ENCODE peak calls at places on chromosomes 5 and 9, in ten cellular contexts. S is lower lobe of right lung, B is esophagus squamous epithelium, R is sigmoid colon, J is mesendoderm, I is pancreas, F is IMR-90, Z is breast epithelium, Y is hepatocyte, X is transverse colon. G is an unnamed sample. For H3K4me1, the result is how much of the 10 kb centered on the place peaks cover.

GRCh38 chr5:179914032-179914755 is 6.5 kb upstream of the TBC1D9B start:
- DNase-seq in Y (no peak), F (peak), B (no peak), S (no peak), I (no peak), Z (peak), J (peak), X (peak), R (no peak), G (no peak)

GRCh38 chr5:129204525-129204924 is 110.0 kb downstream of the ISOC1 start:
- DNase-seq in F (no peak), Z (no peak), X (no peak), B (no peak), J (peak), I (no peak), S (no peak), Y (no peak), R (no peak), G (no peak)

GRCh38 chr9:137382728-137383452 is 40.1 kb downstream of the EXD3 start:
- DNase-seq in S (no peak), R (peak), J (peak), I (no peak), B (no peak), Z (no peak), X (no peak), F (no peak), Y (no peak), G (no peak)

GRCh38 chr5:135493406-135494180 is 41.4 kb upstream of the TIFAB start:
- DNase-seq in J (no peak), I (no peak), Z (peak), R (no peak), S (no peak), B (no peak), Y (no peak), X (no peak), F (peak), G (no peak)

GRCh38 chr9:33695299-33695698 is 100.1 kb upstream of the PRSS3 start:
- DNase-seq in J (no peak), F (no peak), R (no peak), S (no peak), Z (no peak), X (no peak), B (no peak), Y (no peak), I (no peak), G (no peak)

GRCh38 chr5:149596712-149597111 is 15.4 kb downstream of the ARHGEF37 start:
- DNase-seq in R (no peak), I (no peak), F (no peak), Y (no peak), B (no peak), Z (no peak), S (no peak), J (peak), X (no peak), G (peak)

GRCh38 chr5:73363911-73364730 is 84.5 kb downstream of the FOXD1 start:
- DNase-seq in I (no peak), F (peak), B (no peak), Y (peak), J (peak), S (no peak), Z (no peak), X (no peak), R (no peak), G (no peak)

GRCh38 chr5:15027764-15028163 is 156.2 kb upstream of the ANKH start:
- DNase-seq in R (no peak), X (no peak), J (no peak), I (no peak), Y (no peak), F (no peak), Z (no peak), B (no peak), S (no peak), G (no peak)

GRCh38 chr5:72841756-72842535 is 25.5 kb downstream of the TNPO1 start:
- DNase-seq in X (no peak), Y (no peak), R (no peak), Z (no peak), S (no peak), J (no peak), I (no peak), F (peak), B (no peak), G (no peak)

GRCh38 chr5:129904667-129905466 is 602 bp downstream of the CHSY3 start:
- DNase-seq in R (peak), B (no peak), Y (peak), X (peak), Z (no peak), F (no peak), J (no peak), I (peak), S (peak), G (peak)

GRCh38 chr5:33894566-33894965 is 2.8 kb upstream of the ADAMTS12 start:
- DNase-seq in S (no peak), Y (no peak), I (no peak), J (no peak), F (peak), R (no peak), X (no peak), B (no peak), Z (no peak), G (no peak)

GRCh38 chr9:121453232-121453892 is 46.3 kb downstream of the GGTA1 start:
- DNase-seq in X (no peak), S (no peak), I (no peak), Z (no peak), J (no peak), B (no peak), R (no peak), Y (no peak), F (no peak), G (no peak)

GRCh38 chr5:179762079-179762780 is 29.6 kb downstream of the MAML1 start:
- DNase-seq in R (no peak), B (no peak), Y (peak), I (no peak), X (peak), S (no peak), F (no peak), Z (no peak), J (peak), G (peak)

GRCh38 chr5:180591249-180591887 is at the start of gene SCGB3A1:
- DNase-seq in Y (no peak), F (no peak), Z (no peak), J (no peak), R (peak), X (no peak), S (peak), B (no peak), I (no peak), G (no peak)

GRCh38 chr5:150036513-150036912 is 36.0 kb downstream of the HMGXB3 start:
- DNase-seq in F (peak), S (no peak), X (no peak), J (no peak), Y (peak), R (no peak), I (no peak), B (no peak), Z (no peak), G (no peak)

GRCh38 chr9:38026021-38026809 is 42.8 kb downstream of the SHB start:
- DNase-seq in S (no peak), F (peak), X (no peak), Y (peak), I (peak), J (peak), Z (no peak), B (no peak), R (peak), G (no peak)

GRCh38 chr5:63837437-63837836 is 124.8 kb downstream of the HTR1A start:
- DNase-seq in Y (no peak), Z (no peak), F (no peak), I (no peak), S (no peak), J (no peak), X (no peak), B (no peak), R (no peak), G (no peak)

GRCh38 chr9:98484218-98484617 is 224.5 kb downstream of the GABBR2 start:
- DNase-seq in F (peak), Y (no peak), J (peak), R (no peak), S (no peak), B (no peak), Z (no peak), X (no peak), I (no peak), G (peak)

GRCh38 chr5:72065751-72066255 is 41.5 kb upstream of the MAP1B start:
- DNase-seq in I (no peak), J (peak), Z (no peak), X (no peak), R (no peak), B (no peak), S (no peak), Y (peak), F (peak), G (no peak)

GRCh38 chr5:85017271-85017670 is 632.6 kb upstream of the EDIL3 start:
- DNase-seq in Y (no peak), J (no peak), B (no peak), S (no peak), Z (no peak), X (no peak), F (peak), R (no peak), I (no peak), G (no peak)

GRCh38 chr5:124996023-124996763 is 249.8 kb upstream of the ZNF608 start:
- DNase-seq in J (peak), Y (no peak), R (no peak), I (no peak), S (no peak), F (peak), B (no peak), X (no peak), Z (no peak), G (no peak)

GRCh38 chr5:1535646-1536045 is 11.9 kb upstream of the LPCAT1 start:
- DNase-seq in Z (no peak), I (no peak), F (no peak), X (no peak), J (no peak), Y (no peak), B (no peak), R (no peak), S (no peak), G (no peak)

GRCh38 chr5:72485366-72486052 is 21.7 kb downstream of the ZNF366 start:
- DNase-seq in R (no peak), X (no peak), Y (no peak), S (no peak), B (no peak), J (no peak), I (no peak), Z (peak), F (no peak), G (no peak)

GRCh38 chr9:27086818-27087680 is 22.0 kb upstream of the TEK start:
- DNase-seq in F (peak), J (no peak), Y (peak), S (no peak), I (no peak), X (no peak), B (no peak), R (no peak), Z (no peak), G (peak)

GRCh38 chr5:169162407-169162806 is 138.5 kb downstream of the SLIT3 start:
- DNase-seq in F (no peak), B (no peak), Z (no peak), I (no peak), J (no peak), Y (no peak), S (no peak), X (no peak), R (no peak), G (no peak)

GRCh38 chr9:126690431-126691051 is 76.8 kb downstream of the LMX1B start:
- DNase-seq in Z (no peak), J (peak), R (peak), I (peak), Y (peak), B (no peak), X (peak), F (no peak), S (no peak), G (peak)

GRCh38 chr9:128128836-128129590 is 1.5 kb upstream of the PTGES2 start:
- DNase-seq in F (no peak), B (no peak), S (peak), X (no peak), Y (no peak), Z (no peak), J (no peak), I (no peak), R (no peak), G (no peak)

GRCh38 chr9:264231-264630 is 49.6 kb downstream of the DOCK8 start:
- DNase-seq in J (no peak), I (no peak), S (no peak), X (no peak), Z (no peak), B (no peak), R (no peak), Y (no peak), F (no peak), G (no peak)

GRCh38 chr9:137545123-137545522 is 5.1 kb downstream of the PNPLA7 start:
- DNase-seq in S (no peak), B (no peak), I (no peak), Z (no peak), J (no peak), R (peak), Y (peak), X (no peak), F (peak), G (peak)

GRCh38 chr5:17238521-17239041 is 21.1 kb downstream of the BASP1 start:
- DNase-seq in J (no peak), R (no peak), X (no peak), F (peak), Z (no peak), B (no peak), I (no peak), Y (no peak), S (no peak), G (no peak)
- H3K4me1 ChIP-seq in J (under half), R (under half), X (under half), F (under half), Z (under half), B (under half), I (under half), Y (under half), S (under half), G (under half)

GRCh38 chr9:72703574-72703973 is 182.2 kb downstream of the TMC1 start:
- DNase-seq in I (no peak), Y (no peak), S (no peak), R (no peak), J (no peak), F (peak), Z (no peak), X (no peak), B (no peak), G (no peak)
- H3K4me1 ChIP-seq in I (under half), Y (under half), S (under half), R (under half), J (under half), F (under half), Z (under half), X (under half), B (under half), G (under half)

DNA sequence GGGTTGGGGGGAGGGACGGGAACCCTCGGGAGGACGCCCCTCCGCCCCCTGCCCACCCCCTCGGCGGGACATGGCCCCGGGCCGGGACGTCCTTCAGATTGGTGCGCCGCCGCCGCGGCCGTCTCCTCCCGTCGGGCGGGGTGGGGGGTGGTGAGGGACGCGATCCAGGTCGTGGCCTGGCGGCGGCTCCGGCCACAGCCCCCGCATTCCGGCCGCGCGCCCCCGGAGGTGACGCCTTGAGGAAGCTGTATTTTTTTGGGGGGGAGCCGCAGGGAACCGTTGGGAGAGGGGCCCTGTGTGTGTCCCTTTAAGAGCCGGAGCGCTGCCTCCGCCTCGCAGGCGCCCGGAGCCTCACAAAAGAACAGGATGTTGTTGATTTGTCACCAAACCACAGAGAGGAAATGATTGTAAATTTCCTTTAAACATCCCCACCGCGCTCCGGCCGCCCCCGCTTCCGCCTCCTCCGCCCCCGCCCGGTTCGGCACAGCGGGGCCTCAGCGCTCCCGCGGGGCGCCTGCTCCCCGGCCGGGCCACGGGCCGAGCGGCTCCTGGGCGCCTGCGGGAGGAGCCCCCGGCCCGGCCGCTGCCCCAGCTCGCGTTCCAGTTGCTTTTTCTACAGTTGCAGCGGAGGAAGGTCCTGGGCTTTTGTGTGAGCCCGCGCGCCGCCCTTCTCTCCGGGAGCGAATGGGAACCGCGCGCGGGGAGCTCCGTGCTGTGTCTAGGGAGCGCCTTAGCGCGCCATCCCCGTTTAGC is 32.1 kb upstream of the SPRY4 start:
- DNase-seq in Z (peak), F (peak), S (peak), B (peak), Y (peak), X (peak), J (peak), I (peak), R (peak), G (peak)
- H3K4me1 ChIP-seq in Z (under half), F (under half), S (under half), B (under half), Y (under half), X (under half), J (under half), I (under half), R (under half), G (under half)

GRCh38 chr9:131677445-131678180 is 62.3 kb downstream of the RAPGEF1 start:
- DNase-seq in Z (no peak), B (no peak), S (no peak), Y (no peak), R (no peak), I (no peak), J (no peak), F (peak), X (peak), G (no peak)

GRCh38 chr9:131677051-131677444 is 62.8 kb downstream of the RAPGEF1 start:
- DNase-seq in X (no peak), R (no peak), Z (no peak), B (no peak), F (peak), S (no peak), J (no peak), I (no peak), Y (no peak), G (no peak)

GRCh38 chr9:131679261-131680020 is 60.4 kb downstream of the RAPGEF1 start:
- DNase-seq in Z (no peak), I (no peak), X (no peak), B (no peak), Y (no peak), R (no peak), S (no peak), J (no peak), F (no peak), G (no peak)

GRCh38 chr9:131676431-131676972 is 63.4 kb downstream of the RAPGEF1 start:
- DNase-seq in J (no peak), R (no peak), I (no peak), X (peak), S (no peak), F (no peak), B (no peak), Y (no peak), Z (peak), G (peak)

DNA sequence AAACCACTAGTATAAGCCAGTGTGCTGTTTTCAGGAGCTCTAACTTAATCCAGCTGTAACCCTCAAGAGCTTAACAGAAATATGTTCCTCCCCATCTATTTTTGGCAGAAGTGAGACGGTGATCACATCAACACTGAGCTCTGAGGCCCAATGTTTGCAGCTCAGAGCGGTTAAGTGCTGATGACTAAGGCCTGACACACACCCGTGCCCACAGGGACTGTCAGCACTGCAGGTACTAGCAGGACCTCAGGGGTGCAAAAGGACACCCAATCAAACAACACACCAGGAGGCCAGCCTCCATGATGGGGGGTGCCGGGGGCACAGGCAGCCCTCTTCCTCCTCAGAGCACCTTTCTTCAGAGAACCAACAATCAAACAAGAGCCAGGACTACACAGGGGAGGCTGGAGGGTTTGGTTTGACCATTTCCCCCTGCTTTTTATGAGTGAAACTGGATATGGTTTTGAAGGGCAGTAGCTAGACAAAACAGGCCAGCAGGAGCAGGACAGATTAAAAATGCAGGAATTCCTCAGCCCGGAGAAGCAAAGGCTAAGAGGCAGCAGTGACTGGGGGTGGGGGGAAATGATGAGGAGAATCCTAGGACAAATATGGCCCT is 61.3 kb downstream of the RAPGEF1 start:
- DNase-seq in B (no peak), J (peak), S (peak), I (peak), X (peak), Y (peak), F (peak), R (peak), Z (peak), G (peak)
- H3K4me1 ChIP-seq in B (half or more), J (under half), S (half or more), I (under half), X (under half), Y (half or more), F (under half), R (half or more), Z (under half), G (under half)

DNA sequence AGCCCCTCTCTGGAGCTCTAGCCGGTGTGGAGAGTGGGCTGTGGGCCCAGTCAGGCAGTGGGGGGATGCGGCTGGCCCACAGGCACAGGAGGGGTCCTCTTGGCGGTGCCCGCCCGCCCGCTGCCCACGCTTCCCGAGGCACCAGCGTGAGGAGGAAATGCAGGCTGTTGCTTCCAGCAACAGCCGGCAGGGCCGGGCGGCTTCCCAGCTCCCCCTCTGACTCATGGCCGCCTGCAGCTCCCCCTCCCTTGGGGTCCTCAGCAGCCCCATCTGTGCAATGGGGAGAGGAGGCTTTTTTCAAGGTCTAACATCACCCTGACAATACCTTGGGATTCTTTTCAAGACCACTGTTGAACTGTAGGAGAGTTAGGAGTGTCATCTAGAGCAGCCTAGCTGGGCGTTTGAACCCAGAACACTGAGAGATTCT is 10.4 kb downstream of the CXXC5 start:
- DNase-seq in X (no peak), S (no peak), R (no peak), F (peak), B (no peak), J (no peak), Z (no peak), Y (no peak), I (peak), G (no peak)
- H3K4me1 ChIP-seq in X (half or more), S (half or more), R (half or more), F (half or more), B (half or more), J (under half), Z (half or more), Y (half or more), I (half or more), G (half or more)

DNA sequence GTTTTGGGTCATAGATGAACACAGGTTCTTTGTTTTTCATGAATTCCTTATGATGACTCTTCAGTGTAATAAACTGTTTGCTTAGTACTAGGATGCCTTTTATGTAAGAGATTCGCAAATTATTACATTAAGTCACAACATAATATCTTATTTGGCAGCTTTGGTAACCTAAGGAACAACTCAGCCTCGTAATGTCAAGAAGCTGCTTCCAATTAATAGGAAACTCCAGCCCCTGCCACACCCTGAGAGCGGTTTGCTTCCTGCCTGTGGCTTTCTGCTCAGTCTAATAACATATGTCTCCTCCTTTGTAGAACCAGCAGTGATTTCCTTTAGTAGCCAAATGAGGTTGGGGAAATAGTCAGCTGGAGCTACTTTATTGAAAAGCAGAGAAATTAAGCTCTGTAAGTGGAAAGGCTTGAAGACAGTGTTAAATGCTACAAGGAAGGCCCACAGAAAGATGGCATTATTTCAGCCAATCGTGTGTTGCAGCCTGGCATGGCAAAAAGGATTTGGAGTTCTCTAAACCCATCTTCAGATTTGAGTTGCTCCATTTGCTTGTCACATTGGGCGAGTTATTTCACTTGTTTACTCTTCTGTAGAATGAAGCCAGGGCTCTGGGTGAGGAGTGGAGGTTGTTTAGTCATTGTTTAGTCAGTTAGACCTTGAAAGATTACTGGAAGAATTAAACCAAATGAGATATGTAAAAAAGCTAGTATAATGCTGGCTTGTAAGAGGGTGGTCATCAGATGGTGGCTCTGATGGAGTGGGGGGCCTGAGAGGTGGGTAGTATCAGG is 54.1 kb downstream of the MTAP start:
- DNase-seq in F (peak), R (no peak), I (peak), S (no peak), Y (peak), Z (no peak), X (no peak), J (no peak), B (no peak), G (no peak)
- H3K4me1 ChIP-seq in F (under half), R (under half), I (half or more), S (under half), Y (under half), Z (under half), X (under half), J (under half), B (under half), G (under half)